ENCODE peak calls at places on chromosomes 11 and 22, in four cellular contexts. E is right lobe of liver, B is astrocyte of the cerebellum, Y is GM23338. J is an unnamed sample.

GRCh38 chr11:617248-617911 is 1.6 kb upstream of the IRF7 start:
- DNase-seq in E (peak), B (no peak), Y (no peak), J (no peak)

GRCh38 chr11:122984186-122985011 is 2.8 kb upstream of the BSX start:
- DNase-seq in E (no peak), B (no peak), Y (peak), J (no peak)

GRCh38 chr11:70334351-70334995 is 63.9 kb upstream of the CTTN start:
- DNase-seq in E (no peak), Y (no peak), B (no peak), J (no peak)

GRCh38 chr11:69700278-69701140 is 3.3 kb downstream of the FGF19 start:
- DNase-seq in E (peak), Y (peak), B (peak), J (peak)

GRCh38 chr11:129333873-129334272 is 41.8 kb upstream of the BARX2 start:
- DNase-seq in E (no peak), B (no peak), Y (no peak), J (no peak)

GRCh38 chr11:108859510-108859909 is 194.6 kb downstream of the DDX10 start:
- DNase-seq in B (no peak), Y (no peak), E (no peak), J (no peak)

GRCh38 chr11:134975866-134976265 is 563.8 kb upstream of the B3GAT1 start:
- DNase-seq in B (no peak), E (no peak), Y (no peak), J (no peak)

GRCh38 chr11:100827934-100828661 is 141.0 kb downstream of the ARHGAP42 start:
- DNase-seq in B (peak), Y (peak), E (no peak), J (peak)

GRCh38 chr11:133243832-133244231 is 288.5 kb downstream of the OPCML start:
- DNase-seq in B (no peak), E (no peak), Y (peak), J (no peak)

GRCh38 chr11:126061707-126062678 is 673 bp downstream of the CDON start:
- DNase-seq in Y (peak), E (peak), B (no peak), J (peak)

GRCh38 chr11:63910605-63911195 is 6.3 kb downstream of the RCOR2 start:
- DNase-seq in Y (peak), B (no peak), E (no peak), J (no peak)

GRCh38 chr22:25853902-25854301 is 111.9 kb downstream of the MYO18B start:
- DNase-seq in Y (peak), B (no peak), E (no peak), J (no peak)

GRCh38 chr11:32386770-32387377 is 48.5 kb downstream of the WT1 start:
- DNase-seq in E (no peak), Y (no peak), B (no peak), J (peak)

GRCh38 chr11:100445231-100445735 is 241.8 kb upstream of the ARHGAP42 start:
- DNase-seq in E (no peak), B (peak), Y (peak), J (no peak)

GRCh38 chr11:13166036-13166435 is 111.6 kb upstream of the BMAL1 start:
- DNase-seq in E (no peak), B (no peak), Y (no peak), J (no peak)

GRCh38 chr11:116109228-116109627 is 605.0 kb upstream of the CADM1 start:
- DNase-seq in E (no peak), Y (no peak), B (peak), J (no peak)

GRCh38 chr11:77136074-77136473 is 8.0 kb downstream of the MYO7A start:
- DNase-seq in Y (no peak), E (no peak), B (no peak), J (no peak)

GRCh38 chr22:44408227-44409192 is 89.5 kb downstream of the RTL6 start:
- DNase-seq in B (no peak), Y (no peak), E (no peak), J (no peak)

GRCh38 chr11:32890843-32891656 is 1.6 kb upstream of the QSER1 start:
- DNase-seq in Y (peak), E (no peak), B (no peak), J (no peak)

GRCh38 chr22:20803696-20804324 is 29.9 kb downstream of the SERPIND1 start:
- DNase-seq in B (no peak), E (peak), Y (peak), J (peak)

GRCh38 chr11:5241461-5241860 is 7.2 kb upstream of the HBD start:
- DNase-seq in E (no peak), Y (no peak), B (no peak), J (no peak)

GRCh38 chr11:102267602-102268001 is 49.7 kb upstream of the BIRC3 start:
- DNase-seq in Y (no peak), B (no peak), E (no peak), J (peak)

GRCh38 chr22:21009638-21010425 is 5.1 kb upstream of the P2RX6 start:
- DNase-seq in E (no peak), Y (peak), B (peak), J (peak)

GRCh38 chr11:12862761-12863469 is 146.2 kb upstream of the RASSF10 start:
- DNase-seq in B (peak), E (peak), Y (peak), J (peak)

GRCh38 chr22:26744892-26745808 is 87.8 kb downstream of the MIAT start:
- DNase-seq in Y (no peak), E (no peak), B (no peak), J (no peak)

GRCh38 chr11:110971110-110971509 is 258.9 kb upstream of the ARHGAP20 start:
- DNase-seq in B (peak), Y (no peak), E (no peak), J (peak)

GRCh38 chr11:1222491-1223345 is at the start of gene MUC5B:
- DNase-seq in E (peak), B (no peak), Y (peak), J (no peak)

GRCh38 chr11:118914178-118914918 is 11.4 kb downstream of the BCL9L start:
- DNase-seq in B (no peak), Y (peak), E (peak), J (no peak)

GRCh38 chr22:39927544-39927943 is 26.7 kb downstream of the GRAP2 start:
- DNase-seq in Y (peak), B (no peak), E (no peak), J (no peak)

GRCh38 chr11:125315088-125315740 is 150.7 kb downstream of the PKNOX2 start:
- DNase-seq in B (no peak), Y (peak), E (no peak), J (no peak)

GRCh38 chr11:66142370-66143263 is 72.5 kb downstream of the PACS1 start:
- DNase-seq in E (no peak), B (no peak), Y (no peak), J (peak)

GRCh38 chr11:123745764-123746451 is 4.4 kb upstream of the ZNF202 start:
- DNase-seq in E (no peak), Y (peak), B (no peak), J (no peak)

GRCh38 chr22:49284389-49284788 is 543.3 kb downstream of the BRD1 start:
- DNase-seq in B (no peak), Y (no peak), E (no peak), J (no peak)

GRCh38 chr22:30425616-30426394 is at the start of gene MTFP1:
- DNase-seq in E (peak), Y (peak), B (no peak), J (peak)

GRCh38 chr22:38718414-38718813 is 12.7 kb downstream of the GTPBP1 start:
- DNase-seq in Y (peak), B (no peak), E (no peak), J (peak)

GRCh38 chr22:49871482-49871881 is 17.8 kb downstream of the ZBED4 start:
- DNase-seq in B (no peak), E (no peak), Y (no peak), J (no peak)

GRCh38 chr22:37488337-37489135 is 2.4 kb upstream of the MFNG start:
- DNase-seq in E (no peak), B (no peak), Y (no peak), J (no peak)

DNA sequence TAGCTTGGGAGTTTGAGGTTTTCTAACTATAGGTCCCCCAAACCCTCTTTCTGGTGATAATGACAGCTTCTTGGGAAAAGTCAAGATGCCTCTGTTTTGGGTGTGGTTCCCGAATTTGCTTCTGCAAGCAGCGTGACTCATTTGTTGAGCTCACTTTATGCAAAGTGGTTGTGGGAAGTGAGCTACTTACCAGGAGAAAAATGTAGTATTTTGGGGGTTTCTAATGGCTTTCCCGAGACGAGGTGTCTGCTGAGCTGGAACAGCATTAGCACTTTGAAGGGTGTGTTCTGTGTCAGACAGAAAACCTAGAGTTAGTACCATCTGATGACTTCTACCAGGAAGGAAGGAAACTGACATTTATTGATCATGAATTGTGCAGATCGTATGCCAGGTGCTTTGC is 109.0 kb upstream of the CD44 start:
- DNase-seq in E (no peak), B (no peak), Y (peak), J (peak)
- H3K4me3 ChIP-seq in E (no peak), B (no peak), Y (no peak), J (no peak)

GRCh38 chr11:34305780-34306179 is 52.0 kb downstream of the ABTB2 start:
- DNase-seq in E (no peak), B (no peak), Y (no peak), J (no peak)

GRCh38 chr11:34309970-34310369 is 47.8 kb downstream of the ABTB2 start:
- DNase-seq in E (no peak), B (no peak), Y (peak), J (no peak)

GRCh38 chr11:34308049-34308692 is 49.6 kb downstream of the ABTB2 start:
- DNase-seq in Y (no peak), B (no peak), E (no peak), J (no peak)

GRCh38 chr11:34311126-34311525 is 46.7 kb downstream of the ABTB2 start:
- DNase-seq in Y (no peak), B (no peak), E (no peak), J (no peak)

GRCh38 chr11:34308821-34309585 is 48.8 kb downstream of the ABTB2 start:
- DNase-seq in E (peak), Y (no peak), B (peak), J (no peak)
- H3K4me3 ChIP-seq in E (no peak), Y (no peak), B (no peak), J (no peak)

DNA sequence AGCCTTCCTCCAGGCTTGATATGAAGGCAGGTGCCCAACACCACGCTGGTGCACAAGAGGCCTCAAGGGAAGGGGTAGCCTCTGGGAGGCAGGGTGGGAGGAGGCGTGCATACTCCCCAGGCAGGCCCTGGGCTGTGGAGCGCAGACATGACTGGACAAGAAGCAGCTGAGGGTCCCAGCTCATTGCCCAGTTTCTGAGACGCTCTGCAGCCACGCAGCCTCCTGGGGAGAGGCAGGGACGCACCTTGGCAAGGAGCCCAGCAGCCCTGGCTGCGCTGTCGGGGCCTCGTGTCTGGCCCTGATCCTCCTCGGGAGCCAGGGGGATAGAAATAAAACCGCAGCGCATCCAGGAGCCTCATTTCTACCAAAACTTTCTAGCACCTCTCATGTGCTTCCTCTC is 2.1 kb upstream of the NFAM1 start:
- DNase-seq in Y (no peak), B (no peak), E (no peak), J (no peak)
- H3K4me3 ChIP-seq in Y (no peak), B (no peak), E (no peak), J (no peak)

GRCh38 chr11:68083517-68083916 is 37.7 kb downstream of the CHKA start:
- DNase-seq in E (no peak), B (no peak), Y (no peak), J (no peak)

GRCh38 chr11:68077617-68078592 is 39.1 kb downstream of the TCIRG1 start:
- DNase-seq in B (no peak), Y (no peak), E (no peak), J (no peak)

GRCh38 chr11:68082478-68082877 is 38.7 kb downstream of the CHKA start:
- DNase-seq in Y (no peak), B (no peak), E (no peak), J (no peak)

GRCh38 chr11:68076371-68077042 is 37.7 kb downstream of the TCIRG1 start:
- DNase-seq in B (no peak), E (no peak), Y (no peak), J (no peak)

DNA sequence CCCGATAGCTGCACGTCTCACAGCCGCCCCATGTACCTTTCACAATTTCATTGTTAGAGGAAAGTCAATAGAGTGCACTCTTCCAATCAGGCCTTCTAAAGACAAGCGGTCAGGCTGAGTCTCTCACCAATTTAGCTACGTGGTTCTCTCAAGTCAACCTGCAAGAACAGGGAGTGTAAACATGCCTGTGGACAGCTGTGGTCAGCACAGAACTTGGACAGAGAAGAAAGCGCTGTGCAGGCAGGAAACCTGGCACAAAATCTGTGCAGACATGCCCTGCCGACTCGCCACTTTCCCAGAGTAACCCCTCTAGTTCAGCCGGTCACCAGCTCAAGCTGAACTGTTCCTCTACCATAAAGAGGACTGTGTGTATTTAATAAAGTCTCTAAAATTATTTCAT is 39.5 kb downstream of the CHKA start:
- DNase-seq in B (peak), Y (no peak), E (no peak), J (no peak)
- H3K4me3 ChIP-seq in B (no peak), Y (no peak), E (no peak), J (no peak)

J was measured in foreskin fibroblast.